ENCODE peak calls at places on chromosomes 7 and 10, in nine cellular contexts. One of them, this sample, is unnamed.

GRCh38 chr7:129009437-129009836 is 45.5 kb downstream of the TNPO3 start:
- DNase-seq in AG08396: no peak
- DNase-seq in hippocampal formation: no peak
- DNase-seq in left ventricle myocardium superior: no peak
- DNase-seq in AG09309: no peak
- DNase-seq in mesothelial cell of epicardium: no peak
- DNase-seq in coronary artery: no peak
- DNase-seq in RPMI7951: no peak
- DNase-seq in WTC11: no peak
- DNase-seq in this sample: no peak

GRCh38 chr10:11234857-11235640 is 217.4 kb downstream of the CELF2 start:
- DNase-seq in AG08396: no peak
- DNase-seq in left ventricle myocardium superior: no peak
- DNase-seq in hippocampal formation: no peak
- DNase-seq in RPMI7951: no peak
- DNase-seq in mesothelial cell of epicardium: no peak
- DNase-seq in AG09309: no peak
- DNase-seq in WTC11: no peak
- DNase-seq in coronary artery: no peak
- DNase-seq in this sample: peak

GRCh38 chr7:22666732-22667131 is 60.3 kb upstream of the IL6 start:
- DNase-seq in WTC11: no peak
- DNase-seq in left ventricle myocardium superior: no peak
- DNase-seq in hippocampal formation: no peak
- DNase-seq in mesothelial cell of epicardium: no peak
- DNase-seq in coronary artery: no peak
- DNase-seq in AG09309: no peak
- DNase-seq in AG08396: no peak
- DNase-seq in RPMI7951: peak
- DNase-seq in this sample: peak

GRCh38 chr7:83410989-83411591 is 237.8 kb downstream of the SEMA3E start:
- DNase-seq in mesothelial cell of epicardium: no peak
- DNase-seq in AG08396: peak
- DNase-seq in AG09309: peak
- DNase-seq in left ventricle myocardium superior: no peak
- DNase-seq in RPMI7951: peak
- DNase-seq in hippocampal formation: peak
- DNase-seq in coronary artery: no peak
- DNase-seq in WTC11: no peak
- DNase-seq in this sample: peak

GRCh38 chr10:49594594-49594993 is 15.5 kb upstream of the SLC18A3 start:
- DNase-seq in AG08396: peak
- DNase-seq in WTC11: peak
- DNase-seq in RPMI7951: peak
- DNase-seq in mesothelial cell of epicardium: no peak
- DNase-seq in coronary artery: no peak
- DNase-seq in AG09309: no peak
- DNase-seq in hippocampal formation: peak
- DNase-seq in left ventricle myocardium superior: no peak
- DNase-seq in this sample: peak

GRCh38 chr10:36115364-36115763 is 473.3 kb upstream of the FZD8 start:
- DNase-seq in AG08396: no peak
- DNase-seq in mesothelial cell of epicardium: no peak
- DNase-seq in left ventricle myocardium superior: no peak
- DNase-seq in AG09309: no peak
- DNase-seq in WTC11: no peak
- DNase-seq in RPMI7951: no peak
- DNase-seq in hippocampal formation: no peak
- DNase-seq in coronary artery: no peak
- DNase-seq in this sample: no peak

GRCh38 chr10:71258446-71259145 is 46.2 kb downstream of the UNC5B start:
- DNase-seq in AG09309: no peak
- DNase-seq in left ventricle myocardium superior: no peak
- DNase-seq in RPMI7951: no peak
- DNase-seq in mesothelial cell of epicardium: no peak
- DNase-seq in WTC11: no peak
- DNase-seq in AG08396: no peak
- DNase-seq in hippocampal formation: no peak
- DNase-seq in coronary artery: no peak
- DNase-seq in this sample: no peak

GRCh38 chr10:14954934-14955333 is 1.0 kb upstream of the DCLRE1C start:
- DNase-seq in hippocampal formation: no peak
- DNase-seq in AG09309: no peak
- DNase-seq in AG08396: no peak
- DNase-seq in mesothelial cell of epicardium: no peak
- DNase-seq in RPMI7951: no peak
- DNase-seq in WTC11: no peak
- DNase-seq in left ventricle myocardium superior: no peak
- DNase-seq in coronary artery: no peak
- DNase-seq in this sample: no peak

GRCh38 chr7:42155836-42156540 is 81.0 kb downstream of the GLI3 start:
- DNase-seq in RPMI7951: peak
- DNase-seq in WTC11: no peak
- DNase-seq in AG09309: no peak
- DNase-seq in AG08396: no peak
- DNase-seq in mesothelial cell of epicardium: no peak
- DNase-seq in coronary artery: no peak
- DNase-seq in hippocampal formation: no peak
- DNase-seq in left ventricle myocardium superior: no peak
- DNase-seq in this sample: peak

GRCh38 chr7:63899691-63900393 is 98.8 kb upstream of the ZNF722 start:
- DNase-seq in hippocampal formation: peak
- DNase-seq in AG09309: no peak
- DNase-seq in left ventricle myocardium superior: peak
- DNase-seq in RPMI7951: peak
- DNase-seq in mesothelial cell of epicardium: no peak
- DNase-seq in coronary artery: no peak
- DNase-seq in AG08396: no peak
- DNase-seq in WTC11: no peak
- DNase-seq in this sample: no peak

GRCh38 chr10:112783653-112784426 is 166.2 kb upstream of the TCF7L2 start:
- DNase-seq in RPMI7951: no peak
- DNase-seq in mesothelial cell of epicardium: no peak
- DNase-seq in AG09309: no peak
- DNase-seq in left ventricle myocardium superior: peak
- DNase-seq in WTC11: no peak
- DNase-seq in hippocampal formation: no peak
- DNase-seq in AG08396: no peak
- DNase-seq in coronary artery: no peak
- DNase-seq in this sample: no peak